ENCODE peak calls at places on chromosomes 7 and 10, in six cellular contexts. W is fibroblast of lung; G is omental fat pad; Z is non-pigmented ciliary epithelial cell; J is natural killer cell treated with Interleukin-12 subunit alpha and Interleukin-12 subunit beta and Interleukin-15 and Interleukin-18, amount 100 ng/mL, for 72 hours; D is HCT116. P is an unnamed sample.

GRCh38 chr7:106417273-106417902 is 132.6 kb upstream of the NAMPT start:
- DNase-seq in W (no peak), G (no peak), Z (no peak), J (no peak), D (no peak), P (no peak)

GRCh38 chr10:62732841-62733653 is 71.5 kb upstream of the ADO start:
- DNase-seq in W (peak), G (no peak), Z (peak), J (peak), D (peak), P (no peak)

GRCh38 chr7:76310102-76310957 is 7.9 kb downstream of the HSPB1 start:
- DNase-seq in W (no peak), G (no peak), Z (no peak), J (no peak), D (no peak), P (no peak)

GRCh38 chr7:93315896-93316295 is 83.7 kb downstream of the VPS50 start:
- DNase-seq in W (no peak), G (no peak), Z (no peak), J (no peak), D (no peak), P (no peak)

GRCh38 chr10:97539523-97540200 is 32.9 kb upstream of the ANKRD2 start:
- DNase-seq in W (peak), G (no peak), Z (peak), J (no peak), D (no peak), P (peak)

GRCh38 chr10:78442836-78443550 is 409.3 kb downstream of the RPS24 start:
- DNase-seq in W (no peak), G (no peak), Z (no peak), J (no peak), D (no peak), P (no peak)

GRCh38 chr7:44262031-44262430 is 61.3 kb downstream of the YKT6 start:
- DNase-seq in W (no peak), G (no peak), Z (no peak), J (no peak), D (no peak), P (no peak)

GRCh38 chr7:154231732-154232131 is 179.5 kb downstream of the DPP6 start:
- DNase-seq in W (no peak), G (no peak), Z (no peak), J (no peak), D (no peak), P (no peak)

GRCh38 chr10:6987536-6987945 is 407.5 kb upstream of the PRKCQ start:
- DNase-seq in W (no peak), G (no peak), Z (no peak), J (no peak), D (no peak), P (no peak)

GRCh38 chr7:138879356-138879755 is 81.4 kb upstream of the ATP6V0A4 start:
- DNase-seq in W (no peak), G (no peak), Z (no peak), J (no peak), D (no peak), P (no peak)

GRCh38 chr7:105816270-105816843 is 60.0 kb downstream of the ATXN7L1 start:
- DNase-seq in W (no peak), G (no peak), Z (no peak), J (no peak), D (no peak), P (no peak)

GRCh38 chr10:1531883-1532597 is 205.3 kb downstream of the ADARB2 start:
- DNase-seq in W (no peak), G (no peak), Z (no peak), J (no peak), D (no peak), P (no peak)

GRCh38 chr7:39621784-39622411 is 1.5 kb upstream of the RALA start:
- DNase-seq in W (no peak), G (no peak), Z (no peak), J (no peak), D (no peak), P (no peak)